ENCODE peak calls at places on chromosomes 1 and 21, in ten cellular contexts. One of them, this sample, is unnamed.

GRCh38 chr1:43068911-43069310 is 103.2 kb downstream of the EBNA1BP2 start:
- DNase-seq in IMR-90: no peak
- DNase-seq in endothelial cell of umbilical vein: no peak
- DNase-seq in uterus: no peak
- DNase-seq in tibial nerve: no peak
- DNase-seq in transverse colon: no peak
- DNase-seq in esophagus muscularis mucosa: no peak
- DNase-seq in adrenal gland: no peak
- DNase-seq in Peyer's patch: no peak
- DNase-seq in heart left ventricle: no peak
- DNase-seq in this sample: no peak

GRCh38 chr21:46022551-46023107 is 41.1 kb downstream of the COL6A1 start:
- DNase-seq in endothelial cell of umbilical vein: no peak
- DNase-seq in IMR-90: no peak
- DNase-seq in heart left ventricle: peak; percentile 34
- DNase-seq in Peyer's patch: no peak
- DNase-seq in transverse colon: no peak
- DNase-seq in adrenal gland: no peak
- DNase-seq in tibial nerve: peak; percentile 46
- DNase-seq in esophagus muscularis mucosa: no peak
- DNase-seq in uterus: peak; percentile 40
- DNase-seq in this sample: no peak

GRCh38 chr1:114263343-114263742 is 109.7 kb upstream of the SYT6 start:
- DNase-seq in heart left ventricle: no peak
- DNase-seq in transverse colon: no peak
- DNase-seq in adrenal gland: no peak
- DNase-seq in IMR-90: no peak
- DNase-seq in Peyer's patch: no peak
- DNase-seq in endothelial cell of umbilical vein: no peak
- DNase-seq in esophagus muscularis mucosa: no peak
- DNase-seq in uterus: no peak
- DNase-seq in tibial nerve: no peak
- DNase-seq in this sample: no peak

GRCh38 chr1:102691592-102692090 is 416.7 kb downstream of the COL11A1 start:
- DNase-seq in Peyer's patch: no peak
- DNase-seq in uterus: no peak
- DNase-seq in esophagus muscularis mucosa: no peak
- DNase-seq in adrenal gland: no peak
- DNase-seq in endothelial cell of umbilical vein: no peak
- DNase-seq in heart left ventricle: no peak
- DNase-seq in tibial nerve: no peak
- DNase-seq in IMR-90: no peak
- DNase-seq in transverse colon: no peak
- DNase-seq in this sample: no peak

GRCh38 chr1:207698822-207699483 is 52.9 kb upstream of the CD46 start:
- DNase-seq in tibial nerve: peak; percentile 53
- DNase-seq in heart left ventricle: no peak
- DNase-seq in Peyer's patch: peak; percentile 66
- DNase-seq in adrenal gland: peak; percentile 64
- DNase-seq in esophagus muscularis mucosa: no peak
- DNase-seq in transverse colon: peak; percentile 42
- DNase-seq in uterus: peak; percentile 30
- DNase-seq in endothelial cell of umbilical vein: peak; percentile 68
- DNase-seq in IMR-90: peak; percentile 56
- DNase-seq in this sample: peak; percentile 46

GRCh38 chr1:30479576-30479975 is 243.8 kb downstream of the MATN1 start:
- DNase-seq in transverse colon: no peak
- DNase-seq in IMR-90: no peak
- DNase-seq in esophagus muscularis mucosa: no peak
- DNase-seq in endothelial cell of umbilical vein: no peak
- DNase-seq in uterus: no peak
- DNase-seq in adrenal gland: no peak
- DNase-seq in tibial nerve: no peak
- DNase-seq in heart left ventricle: no peak
- DNase-seq in Peyer's patch: no peak
- DNase-seq in this sample: no peak

GRCh38 chr21:27425574-27425973 is 458.7 kb upstream of the ADAMTS5 start:
- DNase-seq in Peyer's patch: no peak
- DNase-seq in tibial nerve: no peak
- DNase-seq in IMR-90: peak; percentile 69
- DNase-seq in heart left ventricle: no peak
- DNase-seq in transverse colon: no peak
- DNase-seq in adrenal gland: no peak
- DNase-seq in endothelial cell of umbilical vein: no peak
- DNase-seq in esophagus muscularis mucosa: no peak
- DNase-seq in uterus: peak; percentile 50
- DNase-seq in this sample: no peak

GRCh38 chr1:119448112-119448511 is 33.2 kb downstream of the HSD3B2 start:
- DNase-seq in adrenal gland: no peak
- DNase-seq in heart left ventricle: no peak
- DNase-seq in uterus: no peak
- DNase-seq in endothelial cell of umbilical vein: no peak
- DNase-seq in tibial nerve: no peak
- DNase-seq in esophagus muscularis mucosa: no peak
- DNase-seq in Peyer's patch: no peak
- DNase-seq in transverse colon: no peak
- DNase-seq in IMR-90: no peak
- DNase-seq in this sample: no peak

GRCh38 chr1:1091344-1092148 is 17.4 kb upstream of the RNF223 start:
- DNase-seq in esophagus muscularis mucosa: no peak
- DNase-seq in endothelial cell of umbilical vein: no peak
- DNase-seq in tibial nerve: no peak
- DNase-seq in transverse colon: peak; percentile 6
- DNase-seq in uterus: no peak
- DNase-seq in heart left ventricle: no peak
- DNase-seq in adrenal gland: no peak
- DNase-seq in Peyer's patch: peak; percentile 31
- DNase-seq in IMR-90: no peak
- DNase-seq in this sample: no peak

GRCh38 chr1:1092149-1092855 is 18.2 kb upstream of the RNF223 start:
- DNase-seq in heart left ventricle: no peak
- DNase-seq in endothelial cell of umbilical vein: no peak
- DNase-seq in adrenal gland: no peak
- DNase-seq in Peyer's patch: peak; percentile 43
- DNase-seq in esophagus muscularis mucosa: no peak
- DNase-seq in tibial nerve: no peak
- DNase-seq in IMR-90: no peak
- DNase-seq in uterus: no peak
- DNase-seq in transverse colon: peak; percentile 5
- DNase-seq in this sample: no peak

GRCh38 chr1:1088801-1089680 is 14.9 kb upstream of the RNF223 start:
- DNase-seq in heart left ventricle: no peak
- DNase-seq in transverse colon: peak; percentile 5
- DNase-seq in adrenal gland: peak; percentile 12
- DNase-seq in endothelial cell of umbilical vein: no peak
- DNase-seq in IMR-90: no peak
- DNase-seq in uterus: no peak
- DNase-seq in esophagus muscularis mucosa: no peak
- DNase-seq in tibial nerve: no peak
- DNase-seq in Peyer's patch: peak; percentile 38
- DNase-seq in this sample: no peak

GRCh38 chr1:1089731-1090423 is 15.8 kb upstream of the RNF223 start:
- DNase-seq in tibial nerve: no peak
- DNase-seq in IMR-90: no peak
- DNase-seq in esophagus muscularis mucosa: no peak
- DNase-seq in endothelial cell of umbilical vein: no peak
- DNase-seq in adrenal gland: peak; percentile 12
- DNase-seq in transverse colon: peak; percentile 5
- DNase-seq in uterus: no peak
- DNase-seq in heart left ventricle: no peak
- DNase-seq in Peyer's patch: peak; percentile 29
- DNase-seq in this sample: no peak

DNA sequence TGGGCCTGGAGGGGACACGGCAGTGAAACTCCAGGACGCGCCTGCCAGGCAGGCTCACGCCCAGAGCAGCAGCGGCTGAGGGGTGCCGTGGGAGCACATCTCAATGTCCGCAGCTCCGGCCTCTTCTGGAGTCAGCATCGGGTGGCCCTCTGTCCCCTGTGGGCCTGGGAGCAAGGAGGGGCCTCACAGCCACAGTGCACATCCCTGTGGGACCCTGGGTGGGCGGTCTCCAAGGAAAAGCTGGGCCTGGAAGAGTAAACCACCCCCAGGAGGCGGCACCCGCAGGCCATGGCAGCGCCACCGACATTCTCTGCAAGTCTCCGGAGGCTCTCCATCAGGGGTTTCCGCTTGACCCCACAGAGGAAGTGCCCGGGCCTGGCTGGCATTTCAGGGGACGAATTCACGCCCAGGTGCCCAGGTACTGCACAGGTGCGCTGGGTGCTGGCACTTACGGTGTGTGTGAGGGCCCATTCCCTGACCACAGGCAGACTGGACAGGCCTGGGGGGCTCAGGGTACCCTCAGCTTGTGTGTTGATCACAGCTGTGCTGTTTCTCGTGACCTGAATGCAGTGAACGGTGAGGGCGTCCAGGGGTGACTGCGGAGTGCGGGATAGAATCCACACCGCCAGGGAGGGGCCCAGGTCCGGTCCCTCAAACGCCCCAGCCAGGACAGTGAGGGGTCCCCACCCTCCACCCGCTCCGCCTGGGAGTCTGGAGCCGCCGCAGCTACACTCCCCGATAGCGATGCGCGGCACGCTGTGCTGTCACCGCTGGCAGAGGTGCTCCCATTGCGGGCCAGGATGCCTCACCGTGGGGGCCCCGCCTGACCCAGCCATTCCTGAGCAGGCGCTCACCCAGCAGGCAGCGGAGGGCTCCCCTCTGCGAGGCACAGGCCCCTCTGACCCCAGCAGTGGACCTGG is 16.6 kb upstream of the RNF223 start:
- DNase-seq in transverse colon: peak; percentile 7
- DNase-seq in tibial nerve: no peak
- DNase-seq in heart left ventricle: no peak
- DNase-seq in adrenal gland: no peak
- DNase-seq in esophagus muscularis mucosa: no peak
- DNase-seq in endothelial cell of umbilical vein: no peak
- DNase-seq in uterus: no peak
- DNase-seq in IMR-90: no peak
- DNase-seq in Peyer's patch: peak; percentile 34
- DNase-seq in this sample: no peak
- H3K4me3 ChIP-seq in transverse colon: no peak overlapping the region
- H3K4me3 ChIP-seq in tibial nerve: no peak overlapping the region
- H3K4me3 ChIP-seq in heart left ventricle: no peak overlapping the region
- H3K4me3 ChIP-seq in adrenal gland: no peak overlapping the region
- H3K4me3 ChIP-seq in esophagus muscularis mucosa: no peak overlapping the region
- H3K4me3 ChIP-seq in endothelial cell of umbilical vein: no peak overlapping the region
- H3K4me3 ChIP-seq in uterus: no peak overlapping the region
- H3K4me3 ChIP-seq in IMR-90: no peak overlapping the region
- H3K4me3 ChIP-seq in Peyer's patch: no peak overlapping the region
- H3K4me3 ChIP-seq in this sample: no peak overlapping the region

DNA sequence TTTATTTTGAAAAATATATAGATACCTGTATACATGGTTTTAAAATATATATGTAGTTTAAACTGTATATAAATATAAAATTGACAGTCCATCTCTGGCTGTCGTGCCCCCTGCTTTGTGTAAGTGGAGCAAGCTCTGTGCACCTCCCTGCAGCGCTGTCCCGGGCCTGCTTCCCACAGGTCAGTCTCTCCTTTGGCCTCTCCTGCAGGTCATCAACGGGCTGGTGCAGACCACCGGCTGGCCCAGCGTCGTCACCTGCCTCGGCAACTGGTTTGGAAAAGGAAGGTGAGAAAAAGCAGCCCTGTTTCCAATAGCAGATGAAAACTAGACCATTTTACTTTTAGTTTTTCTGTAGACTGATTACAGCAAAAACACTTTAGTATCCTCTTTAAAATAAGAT is 28.5 kb downstream of the SLC37A1 start:
- DNase-seq in tibial nerve: no peak
- DNase-seq in adrenal gland: no peak
- DNase-seq in uterus: no peak
- DNase-seq in esophagus muscularis mucosa: no peak
- DNase-seq in endothelial cell of umbilical vein: no peak
- DNase-seq in transverse colon: no peak
- DNase-seq in heart left ventricle: no peak
- DNase-seq in Peyer's patch: peak; percentile 25
- DNase-seq in IMR-90: no peak
- DNase-seq in this sample: no peak
- H3K36me3 ChIP-seq in tibial nerve: peaks cover 80% of the 10 kb centered on the region
- H3K36me3 ChIP-seq in adrenal gland: peaks cover 43% of the 10 kb centered on the region
- H3K36me3 ChIP-seq in uterus: no peaks in the 10 kb centered on the region
- H3K36me3 ChIP-seq in esophagus muscularis mucosa: peaks cover 46% of the 10 kb centered on the region
- H3K36me3 ChIP-seq in endothelial cell of umbilical vein: no peaks in the 10 kb centered on the region
- H3K36me3 ChIP-seq in transverse colon: no peaks in the 10 kb centered on the region
- H3K36me3 ChIP-seq in heart left ventricle: peaks cover 58% of the 10 kb centered on the region
- H3K36me3 ChIP-seq in Peyer's patch: no peaks in the 10 kb centered on the region
- H3K36me3 ChIP-seq in IMR-90: no peaks in the 10 kb centered on the region
- H3K36me3 ChIP-seq in this sample: peaks cover 5% of the 10 kb centered on the region

DNA sequence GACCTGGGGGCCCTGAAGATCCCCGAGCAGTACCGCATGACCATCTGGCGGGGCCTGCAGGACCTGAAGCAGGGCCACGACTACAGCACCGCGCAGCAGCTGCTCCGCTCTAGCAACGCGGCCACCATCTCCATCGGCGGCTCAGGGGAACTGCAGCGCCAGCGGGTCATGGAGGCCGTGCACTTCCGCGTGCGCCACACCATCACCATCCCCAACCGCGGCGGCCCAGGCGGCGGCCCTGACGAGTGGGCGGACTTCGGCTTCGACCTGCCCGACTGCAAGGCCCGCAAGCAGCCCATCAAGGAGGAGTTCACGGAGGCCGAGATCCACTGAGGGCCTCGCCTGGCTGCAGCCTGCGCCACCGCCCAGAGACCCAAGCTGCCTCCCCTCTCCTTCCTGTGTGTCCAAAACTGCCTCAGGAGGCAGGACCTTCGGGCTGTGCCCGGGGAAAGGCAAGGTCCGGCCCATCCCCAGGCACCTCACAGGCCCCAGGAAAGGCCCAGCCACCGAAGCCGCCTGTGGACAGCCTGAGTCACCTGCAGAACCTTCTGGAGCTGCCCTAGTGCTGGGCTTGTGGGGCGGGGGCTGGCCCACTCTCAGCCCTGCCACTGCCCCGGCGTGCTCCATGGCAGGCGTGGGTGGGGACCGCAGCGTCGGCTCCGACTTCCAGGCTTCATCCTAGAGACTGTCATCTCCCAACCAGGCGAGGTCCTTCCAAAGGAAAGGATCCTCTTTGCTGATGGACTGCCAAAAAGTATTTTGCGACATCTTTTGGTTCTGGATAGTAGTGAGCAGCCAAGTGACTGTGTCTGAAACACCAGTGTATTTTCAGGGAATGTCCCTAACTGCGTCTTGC is 19.3 kb upstream of the CCDC27 start:
- DNase-seq in heart left ventricle: no peak
- DNase-seq in uterus: no peak
- DNase-seq in IMR-90: no peak
- DNase-seq in transverse colon: no peak
- DNase-seq in tibial nerve: no peak
- DNase-seq in esophagus muscularis mucosa: no peak
- DNase-seq in endothelial cell of umbilical vein: no peak
- DNase-seq in Peyer's patch: no peak
- DNase-seq in adrenal gland: no peak
- DNase-seq in this sample: no peak
- TF ChIP-seq POLR2A in heart left ventricle: no peak
- TF ChIP-seq POLR2A in uterus: no peak
- TF ChIP-seq POLR2A in IMR-90: no peak
- TF ChIP-seq POLR2A in transverse colon: no peak
- TF ChIP-seq POLR2A in tibial nerve: no peak
- TF ChIP-seq POLR2A in esophagus muscularis mucosa: no peak
- TF ChIP-seq POLR2A in endothelial cell of umbilical vein: no peak
- TF ChIP-seq POLR2A in Peyer's patch: no peak
- TF ChIP-seq POLR2A in adrenal gland: no peak
- TF ChIP-seq POLR2A in this sample: no peak

GRCh38 chr1:2173546-2174347 is 20.8 kb downstream of the FAAP20 start:
- DNase-seq in transverse colon: no peak
- DNase-seq in uterus: no peak
- DNase-seq in IMR-90: no peak
- DNase-seq in heart left ventricle: no peak
- DNase-seq in Peyer's patch: no peak
- DNase-seq in tibial nerve: no peak
- DNase-seq in esophagus muscularis mucosa: no peak
- DNase-seq in endothelial cell of umbilical vein: no peak
- DNase-seq in adrenal gland: no peak
- DNase-seq in this sample: no peak

GRCh38 chr1:2175055-2175414 is 19.5 kb downstream of the FAAP20 start:
- DNase-seq in transverse colon: no peak
- DNase-seq in Peyer's patch: no peak
- DNase-seq in uterus: no peak
- DNase-seq in tibial nerve: no peak
- DNase-seq in adrenal gland: no peak
- DNase-seq in esophagus muscularis mucosa: no peak
- DNase-seq in heart left ventricle: no peak
- DNase-seq in endothelial cell of umbilical vein: no peak
- DNase-seq in IMR-90: no peak
- DNase-seq in this sample: no peak

GRCh38 chr1:2172551-2173146 is 21.9 kb downstream of the FAAP20 start:
- DNase-seq in tibial nerve: no peak
- DNase-seq in transverse colon: no peak
- DNase-seq in IMR-90: no peak
- DNase-seq in adrenal gland: no peak
- DNase-seq in Peyer's patch: no peak
- DNase-seq in endothelial cell of umbilical vein: no peak
- DNase-seq in uterus: no peak
- DNase-seq in esophagus muscularis mucosa: no peak
- DNase-seq in heart left ventricle: no peak
- DNase-seq in this sample: no peak

GRCh38 chr1:2175681-2176454 is 18.7 kb downstream of the FAAP20 start:
- DNase-seq in tibial nerve: no peak
- DNase-seq in IMR-90: no peak
- DNase-seq in heart left ventricle: no peak
- DNase-seq in uterus: peak; percentile 51
- DNase-seq in transverse colon: no peak
- DNase-seq in endothelial cell of umbilical vein: no peak
- DNase-seq in adrenal gland: no peak
- DNase-seq in Peyer's patch: no peak
- DNase-seq in esophagus muscularis mucosa: no peak
- DNase-seq in this sample: no peak

GRCh38 chr1:2174348-2175054 is 20.1 kb downstream of the FAAP20 start:
- DNase-seq in endothelial cell of umbilical vein: peak; percentile 54
- DNase-seq in Peyer's patch: peak; percentile 75
- DNase-seq in adrenal gland: no peak
- DNase-seq in transverse colon: peak; percentile 50
- DNase-seq in IMR-90: peak; percentile 54
- DNase-seq in uterus: peak; percentile 73
- DNase-seq in tibial nerve: peak; percentile 48
- DNase-seq in esophagus muscularis mucosa: no peak
- DNase-seq in heart left ventricle: peak; percentile 58
- DNase-seq in this sample: peak; percentile 55
- H3K4me3 ChIP-seq in endothelial cell of umbilical vein: no peak overlapping the region
- H3K4me3 ChIP-seq in Peyer's patch: peak overlapping the region; percentile 2
- H3K4me3 ChIP-seq in adrenal gland: no peak overlapping the region
- H3K4me3 ChIP-seq in transverse colon: no peak overlapping the region
- H3K4me3 ChIP-seq in IMR-90: no peak overlapping the region
- H3K4me3 ChIP-seq in uterus: peak overlapping the region; percentile 28
- H3K4me3 ChIP-seq in tibial nerve: peak overlapping the region; percentile 19
- H3K4me3 ChIP-seq in esophagus muscularis mucosa: peak overlapping the region; percentile 54
- H3K4me3 ChIP-seq in heart left ventricle: peak overlapping the region; percentile 44
- H3K4me3 ChIP-seq in this sample: peak overlapping the region; percentile 27

This sample was measured in prostate gland.